ENCODE peak calls at places on chromosomes 3 and 15, in ten cellular contexts. Y is endothelial cell of umbilical vein; A is IMR-90; M is ovary; T is CD8-positive, alpha-beta T cell; P is uterus; S is lung; U is stomach; Q is H1; L is AG04450. F is an unnamed sample. For H3K9me3, the result is how much of the 10 kb centered on the place peaks cover.

GRCh38 chr15:86690566-86690965 is 610.9 kb downstream of the AGBL1 start:
- DNase-seq in Y (no peak), A (no peak), M (no peak), T (no peak), P (no peak), S (no peak), U (no peak), Q (no peak), L (no peak), F (no peak)

GRCh38 chr3:42224658-42225421 is 41.1 kb downstream of the CCK start:
- DNase-seq in Y (no peak), A (peak), M (no peak), T (no peak), P (no peak), S (no peak), U (no peak), Q (no peak), L (no peak), F (no peak)

GRCh38 chr3:194090716-194091115 is 45.2 kb upstream of the HES1 start:
- DNase-seq in Y (no peak), A (no peak), M (no peak), T (no peak), P (no peak), S (no peak), U (no peak), Q (no peak), L (no peak), F (no peak)

GRCh38 chr15:99296386-99296785 is 45.1 kb downstream of the LRRC28 start:
- DNase-seq in Y (no peak), A (no peak), M (no peak), T (no peak), P (no peak), S (no peak), U (no peak), Q (no peak), L (no peak), F (no peak)

GRCh38 chr3:27939510-27939909 is 217.4 kb upstream of the EOMES start:
- DNase-seq in Y (no peak), A (no peak), M (no peak), T (no peak), P (no peak), S (no peak), U (no peak), Q (no peak), L (no peak), F (no peak)

GRCh38 chr3:186664119-186664495 is 1.7 kb upstream of the HRG start:
- DNase-seq in Y (no peak), A (no peak), M (no peak), T (no peak), P (no peak), S (no peak), U (no peak), Q (no peak), L (no peak), F (no peak)

GRCh38 chr15:63979227-63979793 is 67.0 kb downstream of the DAPK2 start:
- DNase-seq in Y (no peak), A (no peak), M (no peak), T (no peak), P (no peak), S (no peak), U (no peak), Q (no peak), L (no peak), F (no peak)

GRCh38 chr3:149494022-149494758 is 19.7 kb downstream of the TM4SF4 start:
- DNase-seq in Y (peak), A (peak), M (peak), T (no peak), P (peak), S (peak), U (peak), Q (peak), L (no peak), F (no peak)

GRCh38 chr3:59581000-59581399 is 531.2 kb upstream of the CFAP20DC start:
- DNase-seq in Y (no peak), A (no peak), M (no peak), T (no peak), P (no peak), S (no peak), U (no peak), Q (no peak), L (no peak), F (no peak)

GRCh38 chr3:161137260-161137659 is 32.1 kb upstream of the B3GALNT1 start:
- DNase-seq in Y (no peak), A (no peak), M (no peak), T (no peak), P (no peak), S (no peak), U (no peak), Q (no peak), L (no peak), F (no peak)

GRCh38 chr3:36487616-36488015 is 107.3 kb downstream of the STAC start:
- DNase-seq in Y (no peak), A (no peak), M (no peak), T (no peak), P (no peak), S (no peak), U (no peak), Q (no peak), L (no peak), F (no peak)

GRCh38 chr3:10366681-10367101 is 45.8 kb upstream of the SEC13 start:
- DNase-seq in Y (peak), A (peak), M (no peak), T (no peak), P (no peak), S (no peak), U (no peak), Q (no peak), L (peak), F (no peak)

GRCh38 chr3:133821767-133822638 is 16.4 kb downstream of the SRPRB start:
- DNase-seq in Y (peak), A (peak), M (no peak), T (no peak), P (peak), S (no peak), U (peak), Q (no peak), L (peak), F (no peak)

GRCh38 chr15:41945221-41945620 is 27.1 kb downstream of the EHD4 start:
- DNase-seq in Y (no peak), A (no peak), M (no peak), T (no peak), P (no peak), S (no peak), U (no peak), Q (no peak), L (no peak), F (no peak)

GRCh38 chr15:29225534-29226224 is 43.9 kb downstream of the NSMCE3 start:
- DNase-seq in Y (no peak), A (no peak), M (no peak), T (no peak), P (no peak), S (no peak), U (no peak), Q (no peak), L (no peak), F (no peak)

GRCh38 chr15:99568548-99569352 is 3.0 kb downstream of the MEF2A start:
- DNase-seq in Y (peak), A (peak), M (no peak), T (no peak), P (no peak), S (no peak), U (no peak), Q (no peak), L (no peak), F (no peak)

GRCh38 chr15:100295939-100296338 is 45.8 kb downstream of the ADAMTS17 start:
- DNase-seq in Y (no peak), A (no peak), M (no peak), T (no peak), P (no peak), S (peak), U (no peak), Q (no peak), L (no peak), F (no peak)

GRCh38 chr3:194315088-194315964 is 35.8 kb downstream of the CPN2 start:
- DNase-seq in Y (peak), A (peak), M (peak), T (peak), P (peak), S (peak), U (peak), Q (peak), L (no peak), F (peak)

GRCh38 chr3:140258222-140258724 is 323.3 kb downstream of the CLSTN2 start:
- DNase-seq in Y (peak), A (no peak), M (no peak), T (no peak), P (no peak), S (no peak), U (no peak), Q (no peak), L (no peak), F (no peak)

GRCh38 chr3:78918361-78919020 is 849.3 kb downstream of the ROBO1 start:
- DNase-seq in Y (no peak), A (peak), M (no peak), T (no peak), P (no peak), S (no peak), U (no peak), Q (no peak), L (no peak), F (no peak)

GRCh38 chr15:59335197-59335786 is 37.4 kb downstream of the MYO1E start:
- DNase-seq in Y (no peak), A (no peak), M (no peak), T (no peak), P (no peak), S (no peak), U (no peak), Q (no peak), L (no peak), F (no peak)

GRCh38 chr3:52774066-52774713 is 3.2 kb upstream of the ITIH1 start:
- DNase-seq in Y (no peak), A (no peak), M (no peak), T (no peak), P (no peak), S (peak), U (no peak), Q (no peak), L (no peak), F (no peak)

GRCh38 chr3:73603771-73604171 is 21.0 kb downstream of the PDZRN3 start:
- DNase-seq in Y (no peak), A (peak), M (no peak), T (no peak), P (no peak), S (no peak), U (no peak), Q (no peak), L (no peak), F (no peak)

GRCh38 chr15:47768730-47769129 is 51.4 kb downstream of the SEMA6D start:
- DNase-seq in Y (no peak), A (no peak), M (no peak), T (no peak), P (no peak), S (no peak), U (no peak), Q (no peak), L (no peak), F (no peak)

GRCh38 chr3:11495948-11496557 is 147.7 kb downstream of the VGLL4 start:
- DNase-seq in Y (peak), A (no peak), M (no peak), T (no peak), P (no peak), S (no peak), U (peak), Q (no peak), L (no peak), F (no peak)

GRCh38 chr3:11499144-11499543 is 144.6 kb downstream of the VGLL4 start:
- DNase-seq in Y (peak), A (peak), M (no peak), T (no peak), P (no peak), S (no peak), U (no peak), Q (no peak), L (peak), F (no peak)

GRCh38 chr3:11494131-11494916 is 149.4 kb downstream of the VGLL4 start:
- DNase-seq in Y (peak), A (no peak), M (no peak), T (no peak), P (no peak), S (no peak), U (no peak), Q (no peak), L (no peak), F (no peak)

GRCh38 chr3:11498174-11498573 is 145.5 kb downstream of the VGLL4 start:
- DNase-seq in Y (no peak), A (no peak), M (no peak), T (no peak), P (no peak), S (no peak), U (no peak), Q (no peak), L (no peak), F (no peak)

DNA sequence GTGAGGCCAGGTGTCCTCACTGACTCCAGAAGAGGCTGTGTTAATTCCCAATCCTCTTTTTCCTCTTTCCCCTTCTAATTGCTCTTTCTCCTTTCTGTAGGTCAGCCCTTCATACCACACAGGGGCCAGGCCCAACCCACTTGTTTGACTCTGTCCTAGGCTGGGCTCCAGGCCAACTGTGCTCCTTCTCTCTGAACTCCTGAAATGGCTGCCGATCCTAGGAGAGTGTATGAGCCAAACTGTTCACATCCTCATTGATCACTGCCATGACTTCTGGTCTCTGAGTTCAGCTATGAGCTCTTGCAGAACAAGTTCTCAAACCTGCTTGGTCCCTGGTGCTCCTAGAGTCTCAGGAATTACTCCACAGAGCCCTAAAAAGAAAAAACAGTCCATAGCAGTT is 145.1 kb downstream of the VGLL4 start:
- DNase-seq in Y (peak), A (peak), M (peak), T (no peak), P (peak), S (peak), U (peak), Q (no peak), L (no peak), F (no peak)
- H3K27ac ChIP-seq in Y (peak), A (peak), M (no peak), T (no peak), P (peak), S (peak), U (peak), Q (no peak), L (peak), F (no peak)

DNA sequence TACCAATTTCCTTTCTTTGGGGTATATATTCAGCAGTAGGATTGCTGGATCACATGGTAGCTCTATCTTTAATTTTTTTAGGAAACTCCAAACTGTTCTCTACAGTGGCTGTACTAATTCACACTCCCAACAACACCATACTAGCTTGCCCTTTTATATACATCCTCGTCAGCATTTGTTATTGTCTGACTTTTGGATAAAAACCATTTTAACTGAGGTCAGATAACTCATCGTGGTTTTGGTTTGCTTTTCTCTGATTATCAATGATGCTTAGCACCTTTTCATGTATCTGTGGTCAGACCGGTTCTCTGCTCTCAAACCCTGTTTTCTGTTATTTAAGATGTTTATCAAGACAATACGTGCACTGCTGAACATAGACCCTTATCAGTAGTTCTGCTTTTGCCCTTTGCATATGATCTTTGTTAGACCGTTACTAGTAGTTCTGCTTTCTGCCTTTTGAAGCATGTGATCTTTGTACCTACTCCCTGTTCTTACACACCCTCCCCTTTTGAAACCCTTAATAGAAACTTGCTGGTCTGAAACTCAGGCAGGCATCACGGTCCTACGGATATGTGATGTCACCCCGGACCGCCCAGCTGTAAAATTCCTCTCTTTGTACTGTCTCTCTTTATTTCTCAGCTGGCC is 474.3 kb downstream of the RSL24D1 start:
- DNase-seq in Y (no peak), A (no peak), M (no peak), T (no peak), P (no peak), S (no peak), U (no peak), Q (no peak), L (no peak), F (no peak)
- H3K9me3 ChIP-seq in Y (under half), A (under half), M (under half), T (under half), P (under half), S (under half), U (under half), Q (under half), L (under half), F (under half)

GRCh38 chr15:90294601-90295269 is 29.3 kb downstream of the NGRN start:
- DNase-seq in Y (no peak), A (no peak), M (no peak), T (no peak), P (peak), S (no peak), U (no peak), Q (no peak), L (no peak), F (no peak)
- TF ChIP-seq CTCF in Y (no peak), A (no peak), M (no peak), T (no peak), P (no peak), S (no peak), U (no peak), Q (peak), L (no peak), F (no peak)

DNA sequence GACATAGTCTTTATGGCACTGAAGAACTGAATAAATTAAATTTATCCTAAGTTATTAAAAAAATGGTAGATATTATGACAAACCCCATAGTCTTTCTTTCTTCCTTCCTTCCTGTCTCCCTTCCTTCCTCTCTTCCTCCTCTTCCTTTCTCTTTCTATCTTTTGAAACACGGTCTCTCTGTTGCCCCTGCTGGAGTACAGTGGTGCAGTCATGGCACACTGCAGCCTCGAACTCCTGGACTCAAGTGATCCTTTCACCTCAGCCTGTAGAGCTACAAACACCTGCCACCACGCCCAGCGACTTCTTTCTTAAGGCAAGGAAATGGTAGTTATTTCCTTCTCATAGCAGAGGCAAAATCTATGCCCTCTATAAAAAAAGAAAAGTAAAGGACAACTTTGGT is 354.6 kb downstream of the GAP43 start:
- DNase-seq in Y (no peak), A (no peak), M (no peak), T (no peak), P (no peak), S (no peak), U (no peak), Q (no peak), L (no peak), F (no peak)
- H3K27ac ChIP-seq in Y (no peak), A (no peak), M (no peak), T (no peak), P (no peak), S (no peak), U (no peak), Q (no peak), L (no peak), F (no peak)

DNA sequence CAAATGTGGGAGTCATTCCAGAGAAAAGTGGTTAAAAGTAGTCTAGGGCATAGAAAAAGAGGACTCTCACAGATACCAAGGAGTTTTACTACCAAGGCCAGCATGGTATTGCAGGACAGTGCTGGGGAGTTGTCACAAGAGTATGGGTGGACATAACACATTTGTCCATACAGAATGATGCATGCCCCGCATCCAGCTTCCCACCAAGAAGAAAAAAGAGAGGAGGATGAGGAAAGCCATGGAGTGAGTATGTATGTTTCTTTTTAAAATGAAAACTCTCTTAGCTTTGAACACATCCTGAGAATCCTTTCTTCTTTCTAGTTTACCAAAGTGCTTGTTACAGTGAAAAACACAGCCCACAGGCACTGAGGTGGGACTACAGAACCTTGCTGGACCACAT is 12.5 kb downstream of the NR2E3 start:
- DNase-seq in Y (no peak), A (no peak), M (no peak), T (no peak), P (no peak), S (no peak), U (no peak), Q (no peak), L (no peak), F (no peak)
- H3K9me3 ChIP-seq in Y (under half), A (under half), M (under half), T (under half), P (under half), S (under half), U (under half), Q (under half), L (under half), F (under half)

DNA sequence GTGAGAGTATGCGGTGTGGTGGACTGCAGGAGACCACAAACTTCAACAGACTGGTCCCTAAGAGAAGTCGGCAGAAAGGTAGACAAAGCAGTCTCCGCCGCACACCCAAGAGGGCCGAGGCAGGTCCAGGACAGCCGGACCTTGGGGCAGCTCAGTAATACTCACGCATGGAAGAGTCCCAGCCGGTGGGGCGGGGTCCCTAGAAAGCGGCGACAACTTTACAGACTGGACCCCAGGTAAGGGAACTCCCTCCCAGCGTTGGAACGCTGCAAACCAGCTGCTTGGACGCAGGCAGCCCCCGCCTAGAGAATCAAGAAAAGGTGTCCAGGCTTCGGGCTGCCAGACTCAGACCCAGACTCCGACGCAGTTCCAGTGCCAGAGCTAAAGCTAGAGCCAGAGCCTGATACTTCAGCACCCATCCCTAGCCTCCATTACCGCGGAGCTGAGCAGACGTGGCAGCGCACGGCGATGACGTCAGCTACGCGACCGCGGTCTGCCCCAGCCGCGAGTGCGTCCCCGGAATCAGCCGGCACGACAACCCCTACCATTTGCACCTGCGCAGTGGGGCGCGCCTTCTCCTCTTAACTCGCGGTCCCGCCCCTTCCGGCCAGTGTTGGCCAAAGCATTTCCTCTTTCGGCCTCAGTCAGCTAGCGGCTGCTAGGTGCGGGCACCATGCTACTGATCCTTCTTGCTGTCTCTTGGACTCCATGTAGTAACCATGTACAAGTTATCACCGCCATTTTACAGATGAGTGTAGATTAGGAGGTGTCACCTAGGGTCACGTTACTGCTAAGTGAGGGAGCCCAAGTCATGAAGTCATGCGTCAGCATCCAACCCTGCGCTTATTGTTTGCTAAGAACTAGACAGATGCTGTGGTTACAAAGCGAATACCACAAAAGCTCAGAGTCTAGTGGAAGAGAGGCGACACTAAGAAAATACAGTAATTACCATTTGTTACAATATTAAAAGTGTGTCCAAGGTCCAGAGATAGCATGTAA is at the start of gene TMEM39A:
- DNase-seq in Y (peak), A (peak), M (peak), T (peak), P (peak), S (peak), U (peak), Q (peak), L (peak), F (peak)
- TF ChIP-seq CTCF in Y (no peak), A (peak), M (no peak), T (no peak), P (no peak), S (no peak), U (no peak), Q (no peak), L (no peak), F (no peak)